ENCODE peak calls at places on chromosome 3, in seven cellular contexts. O is SK-N-SH, L is K562, R is GM12891, Y is HepG2, J is GM12878, F is H1. K is an unnamed sample.

GRCh38 chr3:52480768-52481715 is 14.1 kb upstream of the STAB1 start:
- DNase-seq in O (no peak), L (no peak), R (no peak), Y (no peak), J (no peak), F (no peak), K (no peak)

GRCh38 chr3:50246517-50246954 is 10.5 kb downstream of the GNAI2 start:
- DNase-seq in O (peak; percentile 50), L (peak; percentile 67), R (peak; percentile 83), Y (no peak), J (no peak), F (no peak), K (peak; percentile 79)

GRCh38 chr3:153165211-153165815 is 3.3 kb downstream of the RAP2B start:
- DNase-seq in O (no peak), L (peak; percentile 15), R (no peak), Y (no peak), J (no peak), F (no peak), K (no peak)

GRCh38 chr3:111936191-111936841 is 42.5 kb upstream of the ABHD10 start:
- DNase-seq in O (no peak), L (no peak), R (no peak), Y (no peak), J (no peak), F (no peak), K (no peak)

GRCh38 chr3:38536686-38537085 is 40.5 kb downstream of the EXOG start:
- DNase-seq in O (no peak), L (no peak), R (no peak), Y (no peak), J (no peak), F (no peak), K (no peak)

GRCh38 chr3:71416868-71417267 is 166.7 kb downstream of the FOXP1 start:
- DNase-seq in O (no peak), L (peak; percentile 74), R (no peak), Y (peak; percentile 34), J (no peak), F (peak; percentile 25), K (no peak)

GRCh38 chr3:11562277-11562881 is 81.3 kb downstream of the VGLL4 start:
- DNase-seq in O (no peak), L (no peak), R (no peak), Y (no peak), J (no peak), F (no peak), K (no peak)

GRCh38 chr3:52247455-52248164 is 2.1 kb downstream of the PPM1M start:
- DNase-seq in O (no peak), L (no peak), R (no peak), Y (no peak), J (no peak), F (no peak), K (no peak)

GRCh38 chr3:33437556-33438283 is 2.5 kb downstream of the UBP1 start:
- DNase-seq in O (no peak), L (peak; percentile 33), R (no peak), Y (peak; percentile 25), J (no peak), F (no peak), K (no peak)

GRCh38 chr3:196339493-196340254 is 1.5 kb upstream of the TM4SF19 start:
- DNase-seq in O (no peak), L (peak; percentile 34), R (no peak), Y (peak; percentile 21), J (no peak), F (no peak), K (no peak)

GRCh38 chr3:47612178-47612577 is 33.5 kb upstream of the CSPG5 start:
- DNase-seq in O (no peak), L (no peak), R (no peak), Y (no peak), J (no peak), F (no peak), K (no peak)

GRCh38 chr3:32203854-32204253 is 34.6 kb upstream of the CMTM8 start:
- DNase-seq in O (no peak), L (no peak), R (no peak), Y (no peak), J (no peak), F (no peak), K (no peak)

GRCh38 chr3:174859109-174859735 is at the start of gene NAALADL2:
- DNase-seq in O (no peak), L (no peak), R (no peak), Y (no peak), J (no peak), F (no peak), K (no peak)

GRCh38 chr3:149245738-149246451 is 24.3 kb upstream of the CP start:
- DNase-seq in O (no peak), L (no peak), R (no peak), Y (peak; percentile 75), J (peak; percentile 46), F (no peak), K (no peak)

GRCh38 chr3:36305929-36306520 is 74.3 kb upstream of the STAC start:
- DNase-seq in O (no peak), L (no peak), R (no peak), Y (no peak), J (no peak), F (no peak), K (no peak)

GRCh38 chr3:73351423-73352071 is 273.2 kb downstream of the PDZRN3 start:
- DNase-seq in O (peak; percentile 60), L (no peak), R (no peak), Y (no peak), J (no peak), F (no peak), K (no peak)

GRCh38 chr3:42032693-42033349 is 58.3 kb upstream of the TRAK1 start:
- DNase-seq in O (peak; percentile 62), L (no peak), R (no peak), Y (peak; percentile 95), J (no peak), F (no peak), K (no peak)

GRCh38 chr3:181040030-181040429 is 50.5 kb upstream of the DNAJC19 start:
- DNase-seq in O (no peak), L (no peak), R (no peak), Y (peak; percentile 7), J (no peak), F (no peak), K (no peak)

GRCh38 chr3:142808103-142808917 is 80.6 kb downstream of the PCOLCE2 start:
- DNase-seq in O (no peak), L (no peak), R (no peak), Y (peak; percentile 5), J (no peak), F (no peak), K (no peak)

GRCh38 chr3:53994986-53995385 is 103.3 kb upstream of the SELENOK start:
- DNase-seq in O (no peak), L (no peak), R (no peak), Y (no peak), J (no peak), F (no peak), K (no peak)

GRCh38 chr3:53081318-53081717 is 35.4 kb upstream of the SFMBT1 start:
- DNase-seq in O (no peak), L (no peak), R (no peak), Y (no peak), J (no peak), F (no peak), K (no peak)

GRCh38 chr3:191795196-191795595 is 334.2 kb downstream of the PYDC2 start:
- DNase-seq in O (no peak), L (no peak), R (no peak), Y (no peak), J (no peak), F (no peak), K (no peak)

GRCh38 chr3:126103121-126104027 is 19.4 kb upstream of the SLC41A3 start:
- DNase-seq in O (peak; percentile 24), L (no peak), R (no peak), Y (no peak), J (no peak), F (no peak), K (peak; percentile 37)

GRCh38 chr3:150401285-150401684 is 6.8 kb upstream of the TSC22D2 start:
- DNase-seq in O (no peak), L (no peak), R (no peak), Y (no peak), J (no peak), F (no peak), K (no peak)
- TF ChIP-seq TAF1 in O (no peak), L (no peak), R (no peak), Y (no peak), J (no peak), F (no peak), K (no peak)

GRCh38 chr3:105906834-105907233 is 38.0 kb upstream of the CBLB start:
- DNase-seq in O (no peak), L (no peak), R (no peak), Y (no peak), J (no peak), F (no peak), K (no peak)
- TF ChIP-seq POLR2AphosphoS5 in O (no peak), L (no peak), R (no peak), Y (no peak), J (no peak), F (no peak), K (no peak)

GRCh38 chr3:2861120-2861519 is 249.1 kb downstream of the IL5RA start:
- DNase-seq in O (no peak), L (no peak), R (no peak), Y (no peak), J (no peak), F (no peak), K (no peak)
- TF ChIP-seq TAF1 in O (no peak), L (no peak), R (no peak), Y (no peak), J (no peak), F (no peak), K (no peak)

DNA sequence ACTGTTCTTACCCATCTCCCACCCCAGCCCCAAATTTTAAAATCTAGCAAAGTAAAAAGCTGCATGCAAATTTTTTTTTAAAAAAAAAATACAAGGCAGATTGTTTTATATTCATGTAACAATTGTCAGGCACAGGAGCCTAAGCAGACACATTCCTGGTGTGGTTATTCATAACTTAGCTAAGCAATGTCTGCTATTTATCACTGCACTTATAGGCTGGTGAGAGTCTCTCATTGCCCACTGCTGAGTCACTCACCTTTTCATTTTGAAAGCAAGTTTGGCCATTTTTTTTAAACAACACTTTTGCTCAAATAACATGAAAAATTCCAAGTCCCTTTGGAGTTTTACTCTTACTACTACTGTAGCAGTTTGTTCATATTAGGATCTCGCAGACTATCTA is 413.9 kb downstream of the RBMS3 start:
- DNase-seq in O (no peak), L (no peak), R (no peak), Y (peak; percentile 3), J (no peak), F (no peak), K (no peak)
- TF ChIP-seq POLR2AphosphoS5 in O (peak; percentile 97), L (no peak), R (no peak), Y (no peak), J (no peak), F (no peak), K (no peak)

K was measured in GM12892.